ENCODE peak calls at places on chromosomes 13 and 19, in five cellular contexts. One of them, this sample, is unnamed.

GRCh38 chr19:15456871-15457700 is 7.3 kb downstream of the RASAL3 start:
- DNase-seq in AG04449: no peak
- DNase-seq in cardiac fibroblast: no peak
- DNase-seq in neuronal stem cell: no peak
- DNase-seq in heart left ventricle: no peak
- DNase-seq in this sample: no peak

GRCh38 chr13:20703785-20704458 is 423 bp downstream of the IL17D start:
- DNase-seq in AG04449: no peak
- DNase-seq in cardiac fibroblast: peak
- DNase-seq in neuronal stem cell: peak
- DNase-seq in heart left ventricle: peak
- DNase-seq in this sample: peak

GRCh38 chr13:34698953-34699352 is 243.1 kb upstream of the NBEA start:
- DNase-seq in AG04449: no peak
- DNase-seq in cardiac fibroblast: peak
- DNase-seq in neuronal stem cell: no peak
- DNase-seq in heart left ventricle: no peak
- DNase-seq in this sample: no peak

GRCh38 chr13:37666036-37666435 is 67.5 kb upstream of the POSTN start:
- DNase-seq in AG04449: no peak
- DNase-seq in cardiac fibroblast: no peak
- DNase-seq in neuronal stem cell: no peak
- DNase-seq in heart left ventricle: no peak
- DNase-seq in this sample: no peak

GRCh38 chr13:26007261-26007765 is 44.5 kb downstream of the SHISA2 start:
- DNase-seq in AG04449: no peak
- DNase-seq in cardiac fibroblast: no peak
- DNase-seq in neuronal stem cell: no peak
- DNase-seq in heart left ventricle: no peak
- DNase-seq in this sample: no peak

GRCh38 chr19:45306040-45306439 is 16.6 kb downstream of the CKM start:
- DNase-seq in AG04449: no peak
- DNase-seq in cardiac fibroblast: no peak
- DNase-seq in neuronal stem cell: no peak
- DNase-seq in heart left ventricle: no peak
- DNase-seq in this sample: no peak

GRCh38 chr19:11421607-11422098 is 2.5 kb upstream of the RGL3 start:
- DNase-seq in AG04449: no peak
- DNase-seq in cardiac fibroblast: peak
- DNase-seq in neuronal stem cell: no peak
- DNase-seq in heart left ventricle: no peak
- DNase-seq in this sample: no peak

GRCh38 chr13:50224534-50224933 is 209.3 kb downstream of the KCNRG start:
- DNase-seq in AG04449: no peak
- DNase-seq in cardiac fibroblast: peak
- DNase-seq in neuronal stem cell: no peak
- DNase-seq in heart left ventricle: no peak
- DNase-seq in this sample: no peak

GRCh38 chr19:5141278-5141925 is 172.5 kb downstream of the KDM4B start:
- DNase-seq in AG04449: no peak
- DNase-seq in cardiac fibroblast: peak
- DNase-seq in neuronal stem cell: no peak
- DNase-seq in heart left ventricle: peak
- DNase-seq in this sample: no peak

GRCh38 chr13:48146122-48146521 is 51.2 kb upstream of the MED4 start:
- DNase-seq in AG04449: no peak
- DNase-seq in cardiac fibroblast: no peak
- DNase-seq in neuronal stem cell: no peak
- DNase-seq in heart left ventricle: no peak
- DNase-seq in this sample: no peak

GRCh38 chr13:94704347-94705080 is 7.8 kb downstream of the SOX21 start:
- DNase-seq in AG04449: no peak
- DNase-seq in cardiac fibroblast: no peak
- DNase-seq in neuronal stem cell: no peak
- DNase-seq in heart left ventricle: no peak
- DNase-seq in this sample: no peak

GRCh38 chr13:42001580-42001979 is 40.7 kb upstream of the VWA8 start:
- DNase-seq in AG04449: peak
- DNase-seq in cardiac fibroblast: peak
- DNase-seq in neuronal stem cell: no peak
- DNase-seq in heart left ventricle: no peak
- DNase-seq in this sample: no peak

GRCh38 chr19:6393074-6393981 is at the start of gene GTF2F1:
- DNase-seq in AG04449: peak
- DNase-seq in cardiac fibroblast: peak
- DNase-seq in neuronal stem cell: peak
- DNase-seq in heart left ventricle: peak
- DNase-seq in this sample: peak

GRCh38 chr19:8615813-8616596 is 5.5 kb upstream of the ADAMTS10 start:
- DNase-seq in AG04449: no peak
- DNase-seq in cardiac fibroblast: peak
- DNase-seq in neuronal stem cell: peak
- DNase-seq in heart left ventricle: peak
- DNase-seq in this sample: peak

GRCh38 chr13:61253105-61253877 is 162.4 kb downstream of the PCDH20 start:
- DNase-seq in AG04449: no peak
- DNase-seq in cardiac fibroblast: no peak
- DNase-seq in neuronal stem cell: no peak
- DNase-seq in heart left ventricle: no peak
- DNase-seq in this sample: no peak

GRCh38 chr19:35911790-35912189 is 3.7 kb upstream of the TYROBP start:
- DNase-seq in AG04449: no peak
- DNase-seq in cardiac fibroblast: no peak
- DNase-seq in neuronal stem cell: no peak
- DNase-seq in heart left ventricle: no peak
- DNase-seq in this sample: peak

GRCh38 chr19:5718579-5719273 is 1.2 kb downstream of the LONP1 start:
- DNase-seq in AG04449: peak
- DNase-seq in cardiac fibroblast: peak
- DNase-seq in neuronal stem cell: no peak
- DNase-seq in heart left ventricle: no peak
- DNase-seq in this sample: peak

GRCh38 chr19:56732974-56733373 is 61.4 kb upstream of the ZNF835 start:
- DNase-seq in AG04449: no peak
- DNase-seq in cardiac fibroblast: no peak
- DNase-seq in neuronal stem cell: peak
- DNase-seq in heart left ventricle: no peak
- DNase-seq in this sample: no peak

GRCh38 chr13:101289764-101290163 is 126.5 kb downstream of the NALCN start:
- DNase-seq in AG04449: no peak
- DNase-seq in cardiac fibroblast: peak
- DNase-seq in neuronal stem cell: peak
- DNase-seq in heart left ventricle: no peak
- DNase-seq in this sample: peak

GRCh38 chr13:92315265-92315664 is 911.3 kb upstream of the GPC6 start:
- DNase-seq in AG04449: no peak
- DNase-seq in cardiac fibroblast: no peak
- DNase-seq in neuronal stem cell: no peak
- DNase-seq in heart left ventricle: no peak
- DNase-seq in this sample: no peak

GRCh38 chr13:110070046-110070445 is 236.9 kb downstream of the COL4A1 start:
- DNase-seq in AG04449: no peak
- DNase-seq in cardiac fibroblast: no peak
- DNase-seq in neuronal stem cell: no peak
- DNase-seq in heart left ventricle: no peak
- DNase-seq in this sample: no peak

GRCh38 chr19:18606281-18607221 is at the start of gene CRLF1:
- DNase-seq in AG04449: no peak
- DNase-seq in cardiac fibroblast: no peak
- DNase-seq in neuronal stem cell: no peak
- DNase-seq in heart left ventricle: no peak
- DNase-seq in this sample: no peak
- H3K4me3 ChIP-seq in AG04449: no peak
- H3K4me3 ChIP-seq in cardiac fibroblast: peak
- H3K4me3 ChIP-seq in neuronal stem cell: no peak
- H3K4me3 ChIP-seq in heart left ventricle: peak
- H3K4me3 ChIP-seq in this sample: peak

GRCh38 chr19:16625183-16625958 is 2.6 kb downstream of the MED26 start:
- DNase-seq in AG04449: no peak
- DNase-seq in cardiac fibroblast: no peak
- DNase-seq in neuronal stem cell: no peak
- DNase-seq in heart left ventricle: no peak
- DNase-seq in this sample: no peak
- H3K4me3 ChIP-seq in AG04449: no peak
- H3K4me3 ChIP-seq in cardiac fibroblast: no peak
- H3K4me3 ChIP-seq in neuronal stem cell: no peak
- H3K4me3 ChIP-seq in heart left ventricle: peak
- H3K4me3 ChIP-seq in this sample: peak

DNA sequence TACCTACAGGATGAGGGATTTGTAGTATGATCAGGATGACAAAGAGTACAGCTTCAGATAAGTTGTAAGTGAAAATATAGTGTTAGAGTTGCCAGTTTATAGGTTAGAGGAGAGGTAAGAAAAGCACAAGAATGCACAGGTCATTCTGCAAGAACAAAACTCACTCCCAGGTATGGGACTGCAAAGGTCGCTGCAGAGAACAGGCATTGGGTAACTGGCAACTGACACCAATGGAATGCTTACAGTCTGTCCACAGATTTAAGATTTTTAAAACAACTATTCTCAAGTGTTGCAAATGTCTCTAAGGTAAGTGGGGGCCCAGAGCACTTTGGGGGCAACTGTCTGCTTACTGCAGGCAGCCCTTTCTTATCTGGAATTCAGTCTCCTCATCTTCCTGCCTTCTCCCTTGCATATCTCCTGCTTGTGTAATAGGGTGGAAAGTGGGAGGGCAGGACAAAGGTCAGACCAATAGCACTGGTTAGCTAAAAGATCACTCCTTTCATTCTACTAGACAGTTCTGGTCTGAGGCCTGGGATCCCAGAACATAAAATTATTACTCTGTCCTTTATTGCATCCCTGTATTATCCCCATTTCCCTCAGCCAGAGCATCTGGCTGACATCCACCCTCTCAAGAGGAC is 42.3 kb upstream of the ZNF726 start:
- DNase-seq in AG04449: no peak
- DNase-seq in cardiac fibroblast: no peak
- DNase-seq in neuronal stem cell: no peak
- DNase-seq in heart left ventricle: no peak
- DNase-seq in this sample: no peak
- H3K4me3 ChIP-seq in AG04449: no peak
- H3K4me3 ChIP-seq in cardiac fibroblast: no peak
- H3K4me3 ChIP-seq in neuronal stem cell: no peak
- H3K4me3 ChIP-seq in heart left ventricle: no peak
- H3K4me3 ChIP-seq in this sample: no peak

GRCh38 chr19:2294377-2295335 is 12.7 kb upstream of the PEAK3 start:
- DNase-seq in AG04449: no peak
- DNase-seq in cardiac fibroblast: peak
- DNase-seq in neuronal stem cell: no peak
- DNase-seq in heart left ventricle: peak
- DNase-seq in this sample: no peak
- H3K4me3 ChIP-seq in AG04449: peak
- H3K4me3 ChIP-seq in cardiac fibroblast: no peak
- H3K4me3 ChIP-seq in neuronal stem cell: no peak
- H3K4me3 ChIP-seq in heart left ventricle: peak
- H3K4me3 ChIP-seq in this sample: no peak

GRCh38 chr19:53828531-53828930 is 4.4 kb upstream of the NLRP12 start:
- DNase-seq in AG04449: no peak
- DNase-seq in cardiac fibroblast: no peak
- DNase-seq in neuronal stem cell: no peak
- DNase-seq in heart left ventricle: no peak
- DNase-seq in this sample: no peak

GRCh38 chr19:53818756-53819155 is 5.4 kb downstream of the NLRP12 start:
- DNase-seq in AG04449: no peak
- DNase-seq in cardiac fibroblast: no peak
- DNase-seq in neuronal stem cell: no peak
- DNase-seq in heart left ventricle: no peak
- DNase-seq in this sample: no peak

GRCh38 chr19:53824134-53824611 is at the start of gene NLRP12:
- DNase-seq in AG04449: no peak
- DNase-seq in cardiac fibroblast: no peak
- DNase-seq in neuronal stem cell: no peak
- DNase-seq in heart left ventricle: peak
- DNase-seq in this sample: no peak

GRCh38 chr19:53823380-53824120 is 564 bp downstream of the NLRP12 start:
- DNase-seq in AG04449: no peak
- DNase-seq in cardiac fibroblast: no peak
- DNase-seq in neuronal stem cell: no peak
- DNase-seq in heart left ventricle: no peak
- DNase-seq in this sample: no peak
- H3K4me3 ChIP-seq in AG04449: no peak
- H3K4me3 ChIP-seq in cardiac fibroblast: no peak
- H3K4me3 ChIP-seq in neuronal stem cell: no peak
- H3K4me3 ChIP-seq in heart left ventricle: peak
- H3K4me3 ChIP-seq in this sample: no peak

GRCh38 chr13:28753208-28753892 is 34.6 kb upstream of the SLC46A3 start:
- DNase-seq in AG04449: peak
- DNase-seq in cardiac fibroblast: peak
- DNase-seq in neuronal stem cell: no peak
- DNase-seq in heart left ventricle: peak
- DNase-seq in this sample: peak

GRCh38 chr13:28755546-28755870 is 36.7 kb upstream of the SLC46A3 start:
- DNase-seq in AG04449: no peak
- DNase-seq in cardiac fibroblast: no peak
- DNase-seq in neuronal stem cell: no peak
- DNase-seq in heart left ventricle: no peak
- DNase-seq in this sample: no peak

GRCh38 chr13:28753946-28754345 is 35.2 kb upstream of the SLC46A3 start:
- DNase-seq in AG04449: no peak
- DNase-seq in cardiac fibroblast: no peak
- DNase-seq in neuronal stem cell: no peak
- DNase-seq in heart left ventricle: no peak
- DNase-seq in this sample: no peak

GRCh38 chr13:28751210-28751935 is 32.6 kb upstream of the SLC46A3 start:
- DNase-seq in AG04449: no peak
- DNase-seq in cardiac fibroblast: peak
- DNase-seq in neuronal stem cell: no peak
- DNase-seq in heart left ventricle: no peak
- DNase-seq in this sample: peak

DNA sequence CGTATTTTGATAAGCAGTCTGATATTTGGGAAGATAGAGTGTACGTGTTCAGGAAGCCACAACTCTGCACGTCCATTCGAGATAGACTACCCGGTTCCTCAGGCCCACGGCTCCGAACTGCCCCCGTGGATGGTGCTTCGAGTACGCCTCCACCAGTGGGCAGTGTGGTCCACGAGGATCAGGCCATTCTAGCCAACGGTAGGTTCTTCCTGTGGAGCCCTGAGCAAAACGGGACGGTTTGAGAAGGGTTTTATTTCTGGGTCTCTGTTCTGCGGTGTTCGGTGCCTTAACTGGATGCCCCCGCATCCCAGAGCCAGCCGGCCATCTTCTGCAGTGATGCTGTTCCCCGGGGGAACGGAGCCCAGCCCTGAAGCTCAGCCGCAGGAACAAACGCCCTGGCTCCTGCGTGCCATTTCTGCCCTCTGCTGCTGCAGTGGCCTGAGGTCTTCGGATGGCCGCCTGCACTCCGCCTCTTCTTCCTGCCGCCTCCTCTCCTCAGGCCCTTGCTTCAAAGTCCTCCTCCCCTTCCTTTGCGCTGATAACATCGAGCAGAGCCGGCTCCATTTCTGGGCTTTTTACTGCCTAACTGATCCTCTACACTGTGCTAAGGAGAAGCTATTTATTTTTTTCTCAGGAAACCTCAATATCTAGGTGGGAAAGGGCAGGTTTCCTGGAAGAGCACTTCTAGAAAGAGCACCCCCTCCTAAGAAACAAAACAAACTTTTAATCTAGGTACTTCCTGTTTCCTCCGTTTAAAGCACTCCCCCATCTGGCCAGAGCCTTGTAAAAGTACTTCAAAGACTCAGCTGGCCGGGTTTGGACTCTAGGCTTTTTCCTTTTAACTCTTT is 36.2 kb upstream of the SLC46A3 start:
- DNase-seq in AG04449: no peak
- DNase-seq in cardiac fibroblast: peak
- DNase-seq in neuronal stem cell: no peak
- DNase-seq in heart left ventricle: peak
- DNase-seq in this sample: no peak
- H3K4me3 ChIP-seq in AG04449: no peak
- H3K4me3 ChIP-seq in cardiac fibroblast: no peak
- H3K4me3 ChIP-seq in neuronal stem cell: no peak
- H3K4me3 ChIP-seq in heart left ventricle: peak
- H3K4me3 ChIP-seq in this sample: no peak

This sample was measured in MG63.